ENCODE peak calls at places on chromosomes 1 and 21, in nine cellular contexts. T is heart left ventricle; X is brain microvascular endothelial cell; L is CD8-positive, alpha-beta T cell; A is OCI-LY7; G is prostate gland; I is mammary epithelial cell; D is cardiac muscle cell; V is psoas muscle. N is an unnamed sample.

GRCh38 chr1:6392081-6392879 is 1.3 kb downstream of the ACOT7 start:
- DNase-seq in T (no peak), X (no peak), L (no peak), A (peak), G (no peak), I (no peak), D (no peak), V (no peak), N (no peak)

GRCh38 chr21:15732290-15732995 is 2.7 kb downstream of the USP25 start:
- DNase-seq in T (no peak), X (no peak), L (no peak), A (peak), G (no peak), I (peak), D (no peak), V (no peak), N (no peak)

GRCh38 chr1:3636531-3636930 is 11.7 kb downstream of the TPRG1L start:
- DNase-seq in T (no peak), X (no peak), L (no peak), A (no peak), G (no peak), I (no peak), D (no peak), V (no peak), N (no peak)

GRCh38 chr1:42319128-42319851 is 15.7 kb downstream of the FOXJ3 start:
- DNase-seq in T (no peak), X (peak), L (no peak), A (no peak), G (no peak), I (peak), D (no peak), V (no peak), N (no peak)

GRCh38 chr21:34690041-34690792 is 21.4 kb downstream of the CLIC6 start:
- DNase-seq in T (no peak), X (no peak), L (no peak), A (no peak), G (no peak), I (peak), D (no peak), V (no peak), N (no peak)

GRCh38 chr1:63189677-63190076 is 132.7 kb upstream of the FOXD3 start:
- DNase-seq in T (no peak), X (no peak), L (no peak), A (no peak), G (no peak), I (no peak), D (no peak), V (no peak), N (no peak)

GRCh38 chr1:231612393-231613089 is 14.0 kb upstream of the DISC1 start:
- DNase-seq in T (no peak), X (no peak), L (no peak), A (peak), G (no peak), I (no peak), D (no peak), V (no peak), N (no peak)

GRCh38 chr1:20978413-20978812 is 191.3 kb upstream of the HP1BP3 start:
- DNase-seq in T (no peak), X (no peak), L (no peak), A (no peak), G (no peak), I (no peak), D (no peak), V (no peak), N (no peak)

GRCh38 chr1:93033785-93034184 is 45.3 kb upstream of the MTF2 start:
- DNase-seq in T (no peak), X (no peak), L (no peak), A (peak), G (no peak), I (no peak), D (no peak), V (no peak), N (no peak)

GRCh38 chr1:59366352-59366751 is 69.5 kb downstream of the FGGY start:
- DNase-seq in T (no peak), X (peak), L (no peak), A (no peak), G (no peak), I (peak), D (no peak), V (no peak), N (no peak)

GRCh38 chr1:1597275-1597930 is 2.5 kb downstream of the FNDC10 start:
- DNase-seq in T (peak), X (no peak), L (no peak), A (peak), G (no peak), I (no peak), D (peak), V (no peak), N (no peak)

GRCh38 chr1:4638347-4638734 is 16.1 kb upstream of the AJAP1 start:
- DNase-seq in T (peak), X (no peak), L (no peak), A (no peak), G (no peak), I (no peak), D (no peak), V (peak), N (no peak)

GRCh38 chr1:170594227-170594626 is 62.3 kb downstream of the GORAB start:
- DNase-seq in T (no peak), X (no peak), L (no peak), A (no peak), G (no peak), I (no peak), D (no peak), V (no peak), N (no peak)

GRCh38 chr1:114718661-114719423 is 2.3 kb upstream of the NRAS start:
- DNase-seq in T (no peak), X (peak), L (no peak), A (no peak), G (no peak), I (peak), D (no peak), V (no peak), N (no peak)

GRCh38 chr21:29265690-29266479 is 32.8 kb upstream of the BACH1 start:
- DNase-seq in T (no peak), X (peak), L (no peak), A (no peak), G (no peak), I (no peak), D (no peak), V (no peak), N (no peak)

GRCh38 chr1:227707807-227708206 is 27.3 kb downstream of the JMJD4 start:
- DNase-seq in T (no peak), X (no peak), L (no peak), A (no peak), G (no peak), I (no peak), D (no peak), V (no peak), N (no peak)

GRCh38 chr1:24932284-24932683 is 2.2 kb upstream of the RUNX3 start:
- DNase-seq in T (no peak), X (no peak), L (no peak), A (peak), G (no peak), I (no peak), D (peak), V (no peak), N (no peak)

GRCh38 chr1:62266217-62266616 is 53.0 kb downstream of the KANK4 start:
- DNase-seq in T (no peak), X (no peak), L (no peak), A (no peak), G (no peak), I (no peak), D (no peak), V (no peak), N (no peak)

GRCh38 chr1:87117761-87118160 is 203.3 kb downstream of the HS2ST1 start:
- DNase-seq in T (no peak), X (peak), L (no peak), A (no peak), G (no peak), I (no peak), D (no peak), V (no peak), N (no peak)

GRCh38 chr1:171965802-171966201 is 124.5 kb downstream of the DNM3 start:
- DNase-seq in T (no peak), X (no peak), L (no peak), A (no peak), G (no peak), I (peak), D (no peak), V (no peak), N (no peak)

GRCh38 chr1:6491480-6491962 is at the start of gene PLEKHG5:
- DNase-seq in T (peak), X (peak), L (no peak), A (no peak), G (no peak), I (peak), D (no peak), V (no peak), N (no peak)

GRCh38 chr1:96695954-96696353 is 25.6 kb upstream of the PTBP2 start:
- DNase-seq in T (no peak), X (no peak), L (no peak), A (no peak), G (no peak), I (no peak), D (no peak), V (no peak), N (no peak)

GRCh38 chr1:228150021-228150457 is 309 bp downstream of the GJC2 start:
- DNase-seq in T (no peak), X (no peak), L (no peak), A (no peak), G (no peak), I (no peak), D (no peak), V (peak), N (no peak)

GRCh38 chr1:203547147-203547546 is 53.2 kb downstream of the OPTC start:
- DNase-seq in T (no peak), X (no peak), L (no peak), A (no peak), G (no peak), I (no peak), D (no peak), V (no peak), N (no peak)

GRCh38 chr1:203546274-203546673 is 52.3 kb downstream of the OPTC start:
- DNase-seq in T (no peak), X (no peak), L (no peak), A (no peak), G (no peak), I (no peak), D (no peak), V (no peak), N (no peak)

GRCh38 chr1:203547771-203548421 is 53.9 kb downstream of the OPTC start:
- DNase-seq in T (no peak), X (no peak), L (no peak), A (no peak), G (no peak), I (no peak), D (no peak), V (no peak), N (no peak)

GRCh38 chr1:203544485-203544884 is 50.5 kb downstream of the OPTC start:
- DNase-seq in T (no peak), X (no peak), L (no peak), A (no peak), G (no peak), I (no peak), D (no peak), V (no peak), N (no peak)

DNA sequence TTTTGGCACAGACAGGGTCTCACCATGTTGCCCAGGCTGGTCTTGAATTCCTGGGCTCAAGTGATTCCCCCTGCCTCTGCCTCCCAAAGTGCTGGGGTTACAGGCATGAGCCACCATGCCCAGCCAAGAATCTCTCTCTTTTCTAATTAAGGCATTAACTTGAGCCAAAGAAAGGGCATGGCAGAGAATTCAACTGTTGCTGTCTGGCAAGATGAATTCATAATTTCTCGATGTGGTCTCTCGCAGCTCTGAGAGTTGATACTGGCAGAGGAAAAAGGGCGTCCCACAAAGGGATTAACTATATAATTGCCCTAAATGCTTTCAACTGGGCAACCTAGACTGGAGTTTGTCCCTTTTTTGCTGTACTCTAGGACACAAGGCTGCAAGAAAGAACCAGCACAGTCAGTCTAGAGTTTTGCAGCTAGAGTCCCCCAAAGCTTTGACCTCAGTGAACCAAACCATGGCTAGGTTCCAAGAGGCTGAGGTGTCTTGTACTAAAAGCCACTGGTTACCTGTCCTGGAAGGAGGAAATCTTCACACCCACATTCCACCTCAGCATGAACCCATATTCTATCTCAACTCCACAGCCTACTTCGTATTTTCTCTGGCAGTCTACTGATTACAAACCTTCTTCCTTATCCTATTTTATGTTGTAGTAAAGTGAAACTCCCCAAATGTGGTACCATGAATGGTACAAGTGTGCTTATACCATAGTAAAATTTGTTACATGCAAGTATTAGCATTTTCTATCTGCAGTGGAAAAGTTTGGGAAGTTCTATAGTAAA is 51.3 kb downstream of the OPTC start:
- DNase-seq in T (no peak), X (no peak), L (no peak), A (no peak), G (no peak), I (peak), D (no peak), V (no peak), N (no peak)
- H3K27ac ChIP-seq in T (no peak), X (no peak), L (no peak), A (no peak), G (no peak), I (no peak), D (no peak), V (no peak), N (no peak)

DNA sequence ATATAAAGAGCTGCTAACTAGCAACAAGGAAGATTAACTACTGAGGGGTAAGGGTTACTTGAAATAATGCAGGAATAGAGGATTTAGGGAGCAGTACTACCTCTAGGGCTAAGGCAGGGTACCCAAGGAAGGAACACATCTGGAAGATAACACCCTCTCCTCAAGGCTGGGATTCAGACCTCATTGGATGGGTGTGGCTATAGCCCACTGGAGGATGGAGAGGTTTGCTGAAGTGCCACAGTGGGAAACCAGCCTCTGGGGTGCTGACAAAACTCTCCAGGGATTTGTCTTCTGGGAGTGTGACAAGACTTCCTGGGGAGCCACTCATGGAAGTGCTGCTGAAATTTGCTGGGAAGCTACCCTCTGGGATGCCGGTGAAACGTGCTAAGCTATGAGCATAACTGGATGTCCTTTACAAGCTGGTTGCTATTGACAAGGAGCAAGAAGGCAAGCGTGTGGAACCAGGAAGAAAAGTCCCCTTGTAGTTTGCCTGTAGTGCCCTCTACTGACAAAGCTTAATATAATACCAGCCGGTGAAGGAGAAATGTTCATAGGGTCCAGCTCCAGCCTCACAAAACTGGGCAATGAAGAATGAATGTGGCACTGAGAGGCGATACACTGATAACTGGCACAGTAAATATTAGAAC is 122.8 kb upstream of the USP24 start:
- DNase-seq in T (no peak), X (peak), L (no peak), A (peak), G (no peak), I (peak), D (peak), V (no peak), N (no peak)
- TF ChIP-seq CTCF in T (peak), X (peak), L (no peak), A (peak), G (peak), I (peak), D (peak), V (peak), N (no peak)

GRCh38 chr1:159595006-159595405 is 7.4 kb downstream of the APCS start:
- DNase-seq in T (no peak), X (no peak), L (no peak), A (no peak), G (no peak), I (no peak), D (no peak), V (no peak), N (no peak)

GRCh38 chr1:159591981-159592380 is 4.4 kb downstream of the APCS start:
- DNase-seq in T (no peak), X (peak), L (no peak), A (no peak), G (no peak), I (no peak), D (no peak), V (no peak), N (no peak)

GRCh38 chr1:159598196-159598595 is 10.6 kb downstream of the APCS start:
- DNase-seq in T (no peak), X (peak), L (no peak), A (no peak), G (no peak), I (peak), D (no peak), V (no peak), N (no peak)

GRCh38 chr1:159594581-159594980 is 7.0 kb downstream of the APCS start:
- DNase-seq in T (no peak), X (peak), L (no peak), A (no peak), G (no peak), I (no peak), D (no peak), V (no peak), N (no peak)
- H3K4me3 ChIP-seq in T (no peak), X (no peak), L (no peak), A (no peak), G (no peak), I (no peak), D (no peak), V (no peak), N (no peak)

GRCh38 chr1:200644021-200644420 is 23.5 kb upstream of the KIF14 start:
- DNase-seq in T (no peak), X (no peak), L (no peak), A (no peak), G (no peak), I (no peak), D (no peak), V (no peak), N (no peak)
- H3K27ac ChIP-seq in T (no peak), X (no peak), L (no peak), A (no peak), G (no peak), I (no peak), D (no peak), V (no peak), N (no peak)

DNA sequence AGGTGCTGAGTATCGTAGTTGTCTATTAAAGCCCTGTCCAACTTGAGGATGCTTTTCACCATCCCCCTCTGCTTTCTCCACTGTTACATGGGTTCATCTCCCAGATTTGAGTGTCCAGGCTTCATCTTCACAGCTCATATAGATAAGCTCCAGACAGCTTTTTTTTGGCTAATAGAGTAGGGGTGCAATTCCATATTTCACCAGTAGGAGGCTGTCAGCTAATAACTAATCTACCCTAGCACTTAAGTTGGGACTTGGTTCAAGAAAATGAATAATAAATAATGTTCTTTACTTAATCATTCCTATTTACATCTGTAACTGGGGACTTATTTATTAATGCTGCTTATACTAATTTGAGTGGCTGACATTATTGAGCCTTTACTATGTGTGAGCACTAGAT is 124.5 kb downstream of the IGSF21 start:
- DNase-seq in T (no peak), X (no peak), L (no peak), A (no peak), G (no peak), I (no peak), D (no peak), V (no peak), N (no peak)
- TF ChIP-seq CTCF in T (no peak), X (peak), L (peak), A (peak), G (no peak), I (peak), D (peak), V (peak), N (no peak)

GRCh38 chr1:214184992-214185391 is 96.0 kb upstream of the SMYD2 start:
- DNase-seq in T (no peak), X (no peak), L (no peak), A (no peak), G (no peak), I (no peak), D (no peak), V (no peak), N (no peak)

GRCh38 chr1:214188835-214189234 is 92.1 kb upstream of the SMYD2 start:
- DNase-seq in T (no peak), X (no peak), L (no peak), A (no peak), G (no peak), I (no peak), D (no peak), V (no peak), N (no peak)

GRCh38 chr1:214187933-214188332 is 93.0 kb upstream of the SMYD2 start:
- DNase-seq in T (no peak), X (no peak), L (no peak), A (no peak), G (no peak), I (no peak), D (no peak), V (no peak), N (no peak)

GRCh38 chr1:214186118-214186517 is 94.8 kb upstream of the SMYD2 start:
- DNase-seq in T (no peak), X (no peak), L (no peak), A (no peak), G (no peak), I (no peak), D (no peak), V (no peak), N (no peak)

GRCh38 chr1:214187152-214187900 is 93.6 kb upstream of the SMYD2 start:
- DNase-seq in T (no peak), X (no peak), L (no peak), A (no peak), G (no peak), I (no peak), D (peak), V (peak), N (no peak)
- H3K4me3 ChIP-seq in T (peak), X (peak), L (no peak), A (no peak), G (no peak), I (no peak), D (peak), V (peak), N (peak)